ENCODE peak calls at places on chromosome 16, in seven cellular contexts. K is upper lobe of right lung, M is testis, Y is left ventricle myocardium inferior, H is bronchial epithelial cell, V is upper lobe of left lung, E is heart right ventricle. A is an unnamed sample.

GRCh38 chr16:70390774-70391173 is 44.1 kb downstream of the DDX19A start:
- DNase-seq in K (no peak), M (no peak), Y (no peak), H (peak), V (no peak), E (no peak), A (peak)

GRCh38 chr16:88442811-88443576 is 10.1 kb upstream of the ZFPM1 start:
- DNase-seq in K (peak), M (peak), Y (peak), H (peak), V (peak), E (peak), A (peak)

GRCh38 chr16:62445909-62446308 is 409.7 kb upstream of the CDH8 start:
- DNase-seq in K (no peak), M (no peak), Y (no peak), H (peak), V (no peak), E (no peak), A (peak)

GRCh38 chr16:78896280-78896679 is 704.3 kb downstream of the MAF start:
- DNase-seq in K (no peak), M (no peak), Y (no peak), H (no peak), V (no peak), E (no peak), A (no peak)

GRCh38 chr16:11848842-11849241 is 2.5 kb downstream of the RSL1D1 start:
- DNase-seq in K (no peak), M (no peak), Y (no peak), H (peak), V (no peak), E (no peak), A (peak)

GRCh38 chr16:24013733-24014645 is 178.2 kb downstream of the PRKCB start:
- DNase-seq in K (no peak), M (no peak), Y (no peak), H (no peak), V (no peak), E (peak), A (no peak)

GRCh38 chr16:77788196-77789084 is at the start of gene VAT1L:
- DNase-seq in K (no peak), M (peak), Y (peak), H (peak), V (peak), E (peak), A (peak)

GRCh38 chr16:82016268-82016667 is 5.0 kb upstream of the SDR42E1 start:
- DNase-seq in K (no peak), M (no peak), Y (no peak), H (peak), V (no peak), E (peak), A (peak)

GRCh38 chr16:48165961-48166578 is 10.3 kb upstream of the ABCC12 start:
- DNase-seq in K (no peak), M (no peak), Y (no peak), H (peak), V (no peak), E (no peak), A (peak)

GRCh38 chr16:81189100-81189664 is 49.3 kb upstream of the BCO1 start:
- DNase-seq in K (peak), M (peak), Y (peak), H (no peak), V (no peak), E (peak), A (no peak)

GRCh38 chr16:75921281-75921680 is 195.0 kb upstream of the CPHXL start:
- DNase-seq in K (no peak), M (no peak), Y (no peak), H (no peak), V (no peak), E (no peak), A (no peak)

GRCh38 chr16:1378804-1379053 is 27.0 kb downstream of the GNPTG start:
- DNase-seq in K (no peak), M (no peak), Y (no peak), H (no peak), V (no peak), E (no peak), A (no peak)

GRCh38 chr16:8831450-8832382 is 34.1 kb downstream of the PMM2 start:
- DNase-seq in K (no peak), M (no peak), Y (no peak), H (no peak), V (peak), E (no peak), A (no peak)

GRCh38 chr16:31535737-31536136 is 8.0 kb downstream of the AHSP start:
- DNase-seq in K (no peak), M (no peak), Y (no peak), H (no peak), V (no peak), E (no peak), A (no peak)

GRCh38 chr16:31542763-31543162 is 15.1 kb downstream of the AHSP start:
- DNase-seq in K (no peak), M (no peak), Y (no peak), H (no peak), V (no peak), E (no peak), A (no peak)

GRCh38 chr16:31537362-31537921 is 9.7 kb downstream of the AHSP start:
- DNase-seq in K (peak), M (peak), Y (no peak), H (no peak), V (peak), E (no peak), A (no peak)

GRCh38 chr16:31536804-31537361 is 9.2 kb downstream of the AHSP start:
- DNase-seq in K (no peak), M (no peak), Y (no peak), H (no peak), V (peak), E (no peak), A (no peak)

GRCh38 chr16:31538199-31538598 is 10.5 kb downstream of the AHSP start:
- DNase-seq in K (no peak), M (no peak), Y (no peak), H (no peak), V (no peak), E (no peak), A (no peak)
- TF ChIP-seq CTCF in K (no peak), M (no peak), Y (no peak), H (no peak), V (no peak), E (no peak), A (no peak)

DNA sequence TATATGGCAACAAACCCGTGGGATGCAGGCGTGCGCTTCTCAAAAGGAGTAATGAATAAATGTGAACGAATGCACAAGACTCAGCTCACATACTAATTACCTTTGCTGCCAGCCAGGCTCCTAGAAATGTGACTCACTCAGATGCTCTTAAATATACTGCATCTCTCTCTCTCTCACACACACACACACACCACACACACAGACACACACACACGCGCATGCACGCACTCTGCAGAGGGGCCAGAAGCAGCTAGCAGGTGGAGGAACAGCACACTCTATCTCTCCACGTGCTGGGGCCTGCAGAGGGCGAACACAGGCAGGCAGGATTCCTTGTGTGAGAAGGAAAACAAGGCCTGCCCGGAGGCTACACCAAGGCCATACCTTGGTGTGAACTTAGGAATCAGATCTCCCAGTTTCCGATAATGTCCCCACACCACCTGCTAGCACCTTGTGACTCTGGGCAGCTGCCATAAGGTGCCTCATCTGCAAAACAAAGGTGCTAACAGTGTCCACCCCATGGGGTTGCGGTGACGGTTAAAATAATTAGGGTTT is 5.3 kb downstream of the GPRC5B start:
- DNase-seq in K (no peak), M (no peak), Y (peak), H (peak), V (no peak), E (peak), A (peak)
- H3K4me3 ChIP-seq in K (no peak), M (no peak), Y (no peak), H (no peak), V (no peak), E (no peak), A (no peak)

GRCh38 chr16:83967838-83968482 is at the start of gene NECAB2:
- DNase-seq in K (no peak), M (peak), Y (peak), H (no peak), V (peak), E (peak), A (peak)
- TF ChIP-seq CTCF in K (peak), M (no peak), Y (peak), H (peak), V (peak), E (peak), A (peak)

GRCh38 chr16:86571197-86571915 is 4.7 kb downstream of the FOXC2 start:
- DNase-seq in K (no peak), M (no peak), Y (no peak), H (no peak), V (no peak), E (no peak), A (no peak)
- H3K4me3 ChIP-seq in K (peak), M (peak), Y (peak), H (no peak), V (no peak), E (peak), A (no peak)

GRCh38 chr16:4389051-4389955 is 17.7 kb downstream of the VASN start:
- DNase-seq in K (no peak), M (no peak), Y (peak), H (no peak), V (no peak), E (no peak), A (no peak)

GRCh38 chr16:4388275-4389021 is 16.8 kb downstream of the VASN start:
- DNase-seq in K (no peak), M (no peak), Y (peak), H (no peak), V (no peak), E (peak), A (no peak)

GRCh38 chr16:4392382-4393242 is 21.0 kb downstream of the VASN start:
- DNase-seq in K (no peak), M (no peak), Y (peak), H (peak), V (peak), E (no peak), A (peak)

GRCh38 chr16:4391635-4392381 is 20.2 kb downstream of the VASN start:
- DNase-seq in K (no peak), M (no peak), Y (no peak), H (no peak), V (no peak), E (no peak), A (no peak)

DNA sequence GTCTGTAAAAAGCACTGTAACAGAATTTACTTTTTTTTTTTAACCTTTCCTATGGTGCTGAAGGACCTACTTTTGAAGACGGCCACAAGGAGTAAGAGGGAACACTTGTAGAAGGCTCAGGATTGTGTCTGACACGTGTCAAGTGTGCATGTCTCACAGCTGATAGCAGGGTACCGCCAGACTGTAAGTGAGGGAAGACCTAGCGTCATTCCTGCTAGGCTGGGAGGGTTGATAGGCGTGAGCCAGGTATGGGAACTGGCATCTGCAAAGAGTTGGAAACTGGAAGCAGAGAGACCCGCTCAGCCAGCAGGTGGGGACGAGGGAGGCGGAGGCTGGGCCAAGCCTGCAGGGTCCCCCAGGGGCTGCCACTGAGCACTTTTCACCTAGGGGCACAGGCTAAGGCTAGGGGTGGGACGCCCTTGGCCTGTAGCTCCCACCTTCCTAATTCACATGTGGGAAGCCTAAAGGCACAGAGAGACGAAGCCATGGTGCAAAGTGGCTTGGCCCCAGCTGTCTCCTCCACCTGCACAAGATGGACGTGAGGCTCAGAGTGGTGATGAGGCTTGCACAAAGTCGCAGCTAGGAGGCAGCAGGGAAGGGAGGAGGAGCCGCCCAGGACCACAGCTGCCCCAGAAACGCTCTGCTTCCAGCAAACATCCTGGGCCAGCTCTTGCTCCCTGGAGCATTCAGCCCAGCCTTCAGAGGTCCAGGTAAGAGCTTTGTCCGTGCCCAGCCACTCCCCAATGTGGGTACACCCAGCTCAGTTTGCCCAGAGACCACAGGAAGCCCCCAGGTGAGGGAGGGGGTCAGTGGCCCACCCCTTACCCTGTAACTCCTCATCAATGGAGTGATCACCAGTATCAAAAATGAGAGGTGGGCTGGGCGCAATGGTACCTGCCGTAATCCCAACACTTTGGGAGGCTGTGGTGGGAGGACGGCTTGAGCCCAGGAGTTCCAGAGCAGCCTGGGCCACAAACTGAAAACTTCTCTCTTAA is 18.9 kb downstream of the VASN start:
- DNase-seq in K (no peak), M (no peak), Y (no peak), H (no peak), V (no peak), E (no peak), A (no peak)
- TF ChIP-seq CTCF in K (no peak), M (no peak), Y (no peak), H (no peak), V (no peak), E (no peak), A (no peak)

DNA sequence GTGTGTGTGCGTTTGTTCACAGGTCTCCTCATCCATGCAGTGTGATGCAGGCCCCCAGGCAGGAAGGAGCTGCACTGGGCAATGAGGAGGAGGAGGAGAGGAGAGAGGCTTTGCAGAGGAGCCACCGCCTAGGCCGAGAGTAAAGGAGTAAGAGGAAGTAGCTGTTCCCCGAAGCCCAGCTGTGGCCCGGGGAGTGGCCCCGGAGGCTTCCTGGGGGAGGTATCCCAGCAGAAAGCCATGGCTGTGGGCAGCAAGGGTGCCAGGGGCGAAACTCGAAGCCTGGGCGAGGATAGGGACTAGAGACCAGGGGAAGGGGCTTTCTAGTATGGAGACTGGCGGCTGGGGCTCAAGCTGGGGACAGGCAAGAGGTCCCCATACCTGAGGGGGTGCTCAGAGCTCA is 12.2 kb downstream of the C16orf95 start:
- DNase-seq in K (no peak), M (no peak), Y (no peak), H (no peak), V (peak), E (no peak), A (no peak)
- H3K4me3 ChIP-seq in K (no peak), M (no peak), Y (no peak), H (no peak), V (no peak), E (no peak), A (no peak)